ENCODE peak calls at places on chromosome 18, in five cellular contexts. A is astrocyte of the spinal cord; T is activated CD4-positive, alpha-beta T cell treated with anti-CD3 and anti-CD28 coated beads for 4 hours; U is AG08396; X is epithelial cell of prostate. D is an unnamed sample.
A peak's percentile ranks its signal among the peaks of the same experiment; 100 is the strongest.

GRCh38 chr18:66344227-66344626 is 259.7 kb downstream of the CDH19 start:
- DNase-seq in A (no peak), T (no peak), U (no peak), X (no peak), D (no peak)

GRCh38 chr18:21897811-21898210 is 157.2 kb downstream of the MIB1 start:
- DNase-seq in A (peak; percentile 41), T (no peak), U (peak; percentile 57), X (no peak), D (peak; percentile 79)

GRCh38 chr18:49016648-49017539 is 66.1 kb upstream of the SMAD7 start:
- DNase-seq in A (peak; percentile 83), T (no peak), U (peak; percentile 80), X (peak; percentile 26), D (peak; percentile 88)

GRCh38 chr18:35049111-35050003 is 8.1 kb downstream of the MAPRE2 start:
- DNase-seq in A (no peak), T (no peak), U (no peak), X (no peak), D (no peak)

GRCh38 chr18:23191952-23192662 is 56.8 kb downstream of the CABLES1 start:
- DNase-seq in A (peak; percentile 85), T (no peak), U (peak; percentile 62), X (no peak), D (peak; percentile 49)

GRCh38 chr18:77262655-77263470 is 13.2 kb downstream of the GALR1 start:
- DNase-seq in A (no peak), T (no peak), U (no peak), X (no peak), D (no peak)

GRCh38 chr18:12308386-12309100 is 502 bp downstream of the TUBB6 start:
- DNase-seq in A (peak; percentile 89), T (no peak), U (peak; percentile 91), X (no peak), D (peak; percentile 91)

GRCh38 chr18:13530879-13531387 is 195.4 kb downstream of the FAM210A start:
- DNase-seq in A (peak; percentile 64), T (no peak), U (peak; percentile 25), X (no peak), D (peak; percentile 88)

GRCh38 chr18:36104749-36105148 is 24.4 kb downstream of the SLC39A6 start:
- DNase-seq in A (no peak), T (no peak), U (no peak), X (no peak), D (no peak)

GRCh38 chr18:50720281-50720680 is 99.5 kb downstream of the MRO start:
- DNase-seq in A (no peak), T (no peak), U (no peak), X (no peak), D (no peak)

GRCh38 chr18:45386256-45386655 is 229.0 kb upstream of the SLC14A2 start:
- DNase-seq in A (peak; percentile 26), T (no peak), U (peak; percentile 17), X (no peak), D (peak; percentile 20)

GRCh38 chr18:66079401-66079800 is 328.6 kb downstream of the CDH7 start:
- DNase-seq in A (no peak), T (no peak), U (no peak), X (no peak), D (no peak)

GRCh38 chr18:79203017-79203605 is 133.9 kb downstream of the ATP9B start:
- DNase-seq in A (peak; percentile 39), T (peak; percentile 38), U (no peak), X (peak; percentile 86), D (no peak)

GRCh38 chr18:32095156-32095555 is 3.5 kb downstream of the RNF138 start:
- DNase-seq in A (no peak), T (no peak), U (no peak), X (no peak), D (no peak)

GRCh38 chr18:34807106-34807796 is 97.2 kb downstream of the DTNA start:
- DNase-seq in A (no peak), T (no peak), U (no peak), X (no peak), D (no peak)

GRCh38 chr18:31225668-31226067 is 63.0 kb upstream of the DSC1 start:
- DNase-seq in A (peak; percentile 86), T (no peak), U (no peak), X (no peak), D (no peak)

GRCh38 chr18:60391571-60392226 is 19.1 kb upstream of the MC4R start:
- DNase-seq in A (no peak), T (no peak), U (no peak), X (no peak), D (peak; percentile 40)

GRCh38 chr18:37553633-37554398 is 11.8 kb downstream of the CELF4 start:
- DNase-seq in A (no peak), T (no peak), U (no peak), X (no peak), D (no peak)

GRCh38 chr18:67783215-67783946 is 266.9 kb upstream of the DSEL start:
- DNase-seq in A (peak; percentile 89), T (no peak), U (peak; percentile 34), X (peak; percentile 59), D (peak; percentile 62)

GRCh38 chr18:22230403-22231042 is 61.1 kb downstream of the GATA6 start:
- DNase-seq in A (peak; percentile 84), T (no peak), U (no peak), X (peak; percentile 41), D (no peak)

GRCh38 chr18:11802160-11802559 is 49.1 kb upstream of the CHMP1B start:
- DNase-seq in A (no peak), T (no peak), U (no peak), X (no peak), D (no peak)

GRCh38 chr18:48133675-48134251 is 203.3 kb upstream of the SMAD2 start:
- DNase-seq in A (peak; percentile 22), T (no peak), U (no peak), X (peak; percentile 27), D (no peak)

GRCh38 chr18:11004951-11005350 is 144.4 kb downstream of the PIEZO2 start:
- DNase-seq in A (no peak), T (no peak), U (no peak), X (no peak), D (no peak)

GRCh38 chr18:58202406-58202730 is 158.3 kb downstream of the NEDD4L start:
- DNase-seq in A (no peak), T (no peak), U (no peak), X (peak; percentile 51), D (no peak)

GRCh38 chr18:10404148-10404547 is 50.3 kb upstream of the APCDD1 start:
- DNase-seq in A (no peak), T (no peak), U (no peak), X (no peak), D (no peak)

GRCh38 chr18:79481041-79481790 is 85.5 kb downstream of the NFATC1 start:
- DNase-seq in A (no peak), T (no peak), U (no peak), X (no peak), D (no peak)

GRCh38 chr18:48565105-48565504 is 26.3 kb downstream of the CTIF start:
- DNase-seq in A (no peak), T (no peak), U (no peak), X (no peak), D (no peak)

GRCh38 chr18:73750052-73750451 is 397.6 kb downstream of the FBXO15 start:
- DNase-seq in A (no peak), T (no peak), U (no peak), X (no peak), D (no peak)

GRCh38 chr18:7979714-7980113 is 412.6 kb downstream of the PTPRM start:
- DNase-seq in A (no peak), T (no peak), U (no peak), X (no peak), D (no peak)

GRCh38 chr18:26710460-26711096 is 154.9 kb downstream of the AQP4 start:
- DNase-seq in A (no peak), T (no peak), U (no peak), X (no peak), D (no peak)

GRCh38 chr18:77131100-77131651 is 1.4 kb downstream of the MBP start:
- DNase-seq in A (peak; percentile 46), T (peak; percentile 79), U (no peak), X (no peak), D (peak; percentile 41)

GRCh38 chr18:61572871-61573270 is 239.6 kb downstream of the CDH20 start:
- DNase-seq in A (no peak), T (no peak), U (no peak), X (no peak), D (peak; percentile 33)

GRCh38 chr18:6920099-6920955 is 190.8 kb downstream of the ARHGAP28 start:
- DNase-seq in A (peak; percentile 69), T (no peak), U (peak; percentile 80), X (peak; percentile 37), D (peak; percentile 72)

GRCh38 chr18:10290244-10291240 is 163.9 kb upstream of the APCDD1 start:
- DNase-seq in A (no peak), T (no peak), U (no peak), X (no peak), D (no peak)

GRCh38 chr18:70337139-70337972 is 48.5 kb downstream of the SOCS6 start:
- DNase-seq in A (peak; percentile 88), T (no peak), U (peak; percentile 79), X (peak; percentile 95), D (peak; percentile 79)